ENCODE peak calls at places on chromosomes 6 and 20, in five cellular contexts. K is stomach, A is dorsolateral prefrontal cortex, P is GM13977, G is heart left ventricle. Z is an unnamed sample.

GRCh38 chr6:151993364-151993763 is 185.9 kb downstream of the ESR1 start:
- DNase-seq in K (no peak), G (no peak), P (no peak), A (no peak), Z (no peak)

GRCh38 chr20:5118220-5119142 is 1.3 kb downstream of the PCNA start:
- DNase-seq in P (no peak), K (no peak), A (no peak), G (no peak), Z (no peak)

GRCh38 chr6:14964486-14964885 is 281.4 kb upstream of the JARID2 start:
- DNase-seq in G (no peak), K (no peak), P (no peak), A (no peak), Z (no peak)

GRCh38 chr20:641516-641913 is 11.5 kb downstream of the SRXN1 start:
- DNase-seq in P (no peak), G (no peak), A (no peak), K (no peak), Z (no peak)

GRCh38 chr6:37624606-37625574 is 72.8 kb downstream of the MDGA1 start:
- DNase-seq in A (no peak), K (peak; percentile 88), G (peak; percentile 69), P (no peak), Z (peak; percentile 86)

GRCh38 chr6:69398729-69399128 is 398.1 kb downstream of the LMBRD1 start:
- DNase-seq in G (no peak), K (no peak), A (no peak), P (no peak), Z (no peak)

GRCh38 chr6:143451531-143451930 is 926 bp downstream of the PEX3 start:
- DNase-seq in G (no peak), K (no peak), A (no peak), P (no peak), Z (no peak)

GRCh38 chr6:97406633-97407032 is 123.6 kb upstream of the MMS22L start:
- DNase-seq in K (no peak), P (no peak), A (no peak), G (no peak), Z (no peak)

GRCh38 chr6:20827798-20828197 is 293.5 kb downstream of the CDKAL1 start:
- DNase-seq in G (no peak), P (no peak), K (no peak), A (no peak), Z (no peak)

GRCh38 chr20:24778585-24779031 is 170.5 kb upstream of the CST7 start:
- DNase-seq in G (no peak), A (no peak), P (no peak), K (peak; percentile 81), Z (no peak)

GRCh38 chr20:47544240-47544639 is 42.6 kb downstream of the NCOA3 start:
- DNase-seq in P (no peak), G (no peak), A (no peak), K (no peak), Z (no peak)

GRCh38 chr6:40425192-40425919 is 161.8 kb downstream of the LRFN2 start:
- DNase-seq in A (peak; percentile 66), G (peak; percentile 79), K (peak; percentile 46), P (no peak), Z (no peak)

GRCh38 chr20:58521763-58522162 is 6.6 kb upstream of the APCDD1L start:
- DNase-seq in K (no peak), P (no peak), A (no peak), G (no peak), Z (no peak)

GRCh38 chr20:33866398-33867079 is 55.4 kb downstream of the CHMP4B start:
- DNase-seq in P (no peak), G (no peak), A (no peak), K (no peak), Z (no peak)

GRCh38 chr6:90411292-90411781 is 114.7 kb upstream of the BACH2 start:
- DNase-seq in G (no peak), K (peak; percentile 59), P (peak; percentile 72), A (no peak), Z (peak; percentile 86)

GRCh38 chr6:72623808-72624207 is 1.9 kb downstream of the KCNQ5 start:
- DNase-seq in K (no peak), G (no peak), P (no peak), A (no peak), Z (no peak)

DNA sequence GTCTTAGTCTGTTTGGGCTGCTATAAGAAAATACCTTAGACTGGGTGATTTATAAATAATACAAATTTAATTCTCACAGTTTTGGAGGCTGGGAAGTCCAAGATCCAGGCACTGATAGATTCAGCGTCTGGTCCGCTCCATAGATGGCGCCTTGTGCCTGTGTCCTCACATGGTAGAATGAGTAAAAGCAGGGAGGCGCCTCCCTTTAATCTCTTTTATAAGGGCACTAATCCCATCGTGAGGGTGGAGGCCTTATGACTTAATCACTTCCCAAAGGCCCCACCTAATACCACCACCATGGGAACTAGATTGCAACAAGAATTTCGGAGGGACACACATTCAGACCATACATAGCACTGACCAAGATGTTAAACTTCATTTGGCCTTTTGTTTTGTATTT is 91.2 kb upstream of the TMEM181 start:
- DNase-seq in K (no peak), P (no peak), A (no peak), G (no peak), Z (no peak)
- TF ChIP-seq CTCF in K (no peak), P (no peak), A (no peak), G (no peak), Z (no peak)

DNA sequence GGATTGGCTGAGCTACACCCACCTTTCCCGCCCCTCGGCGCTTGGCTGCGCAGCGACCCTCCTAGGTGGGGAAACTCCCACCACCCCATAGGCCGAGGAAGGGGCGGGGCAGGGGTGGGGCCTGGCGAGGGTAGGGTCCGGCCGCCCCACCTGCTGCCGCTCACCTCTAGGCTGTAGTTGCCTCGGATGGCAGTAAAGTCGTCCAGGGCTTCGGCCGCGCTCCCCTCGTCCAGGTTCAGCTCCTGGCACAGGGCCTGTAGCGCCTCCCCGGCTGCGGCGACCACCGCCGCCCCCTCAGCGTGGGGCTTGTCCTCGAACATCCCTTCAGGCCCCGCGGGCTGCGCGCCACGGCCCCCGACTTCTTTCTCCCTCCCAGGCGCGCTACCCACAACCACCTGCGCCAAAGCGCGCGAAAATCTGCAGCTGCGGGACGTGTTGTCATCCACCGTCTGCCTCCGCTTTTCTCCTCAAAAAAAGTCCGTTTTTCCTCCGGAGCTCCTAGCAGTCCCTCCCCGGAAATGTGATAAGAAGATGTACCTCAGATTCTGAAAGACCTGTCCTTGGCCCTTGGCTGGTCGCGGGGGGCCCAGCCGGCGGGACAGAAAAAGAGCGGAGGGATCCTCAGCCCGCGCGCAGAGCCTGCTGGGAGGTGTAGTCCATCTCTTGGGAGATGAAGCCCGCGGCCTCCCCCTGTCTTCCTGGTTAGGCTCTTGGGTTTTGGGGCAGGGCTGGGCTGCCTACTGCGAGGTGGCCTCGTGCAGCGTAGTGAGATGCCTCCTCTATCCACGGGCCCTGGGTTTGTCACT is at the start of gene RBL1:
- DNase-seq in P (peak; percentile 85), A (peak; percentile 83), G (peak; percentile 87), K (peak; percentile 80), Z (peak; percentile 91)
- TF ChIP-seq CTCF in P (peak; percentile 28), A (peak; percentile 60), G (peak; percentile 43), K (no peak), Z (peak; percentile 12)

GRCh38 chr6:82257088-82257774 is 9.7 kb upstream of the IBTK start:
- DNase-seq in A (no peak), G (no peak), K (no peak), P (no peak), Z (no peak)
- TF ChIP-seq CTCF in A (no peak), G (no peak), K (no peak), P (no peak), Z (no peak)

DNA sequence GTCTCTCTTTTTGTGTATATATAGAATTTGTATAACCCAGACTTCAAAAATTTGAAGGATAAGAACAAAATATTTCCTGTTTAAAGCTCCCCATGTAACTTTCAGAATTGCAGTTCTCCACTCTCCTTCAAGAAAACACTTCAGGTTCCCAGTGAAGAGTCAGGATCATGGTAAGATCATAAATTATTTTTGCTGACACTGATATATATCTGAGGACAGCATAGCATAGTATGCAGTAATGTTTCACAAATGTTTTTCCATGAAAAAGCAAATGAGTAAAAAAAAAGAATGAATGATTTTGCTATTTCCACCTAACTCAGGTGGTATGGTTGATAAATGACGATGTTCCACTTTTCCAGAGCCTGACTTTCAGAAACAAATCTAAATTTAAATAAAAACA is 545.6 kb upstream of the EPHA7 start:
- DNase-seq in P (no peak), G (no peak), A (no peak), K (no peak), Z (no peak)
- TF ChIP-seq CTCF in P (no peak), G (no peak), A (no peak), K (no peak), Z (no peak)

GRCh38 chr6:125779924-125780539 is 10.7 kb upstream of the NCOA7 start:
- DNase-seq in P (peak; percentile 85), A (peak; percentile 85), G (peak; percentile 67), K (peak; percentile 85), Z (peak; percentile 75)
- TF ChIP-seq CTCF in P (no peak), A (peak; percentile 39), G (peak; percentile 39), K (no peak), Z (no peak)

GRCh38 chr6:150238857-150239407 is 96.1 kb downstream of the PPP1R14C start:
- DNase-seq in P (no peak), A (no peak), G (no peak), K (no peak), Z (no peak)
- TF ChIP-seq CTCF in P (no peak), A (no peak), G (no peak), K (no peak), Z (no peak)

GRCh38 chr20:44010162-44010704 is 95.6 kb downstream of the TOX2 start:
- DNase-seq in A (no peak), P (no peak), G (no peak), K (no peak), Z (no peak)

GRCh38 chr20:44012466-44013226 is 98.0 kb downstream of the TOX2 start:
- DNase-seq in G (no peak), K (no peak), A (no peak), P (no peak), Z (no peak)

GRCh38 chr20:44011251-44011940 is 96.7 kb downstream of the TOX2 start:
- DNase-seq in K (no peak), G (no peak), A (no peak), P (no peak), Z (no peak)

GRCh38 chr20:44008806-44009678 is 94.4 kb downstream of the TOX2 start:
- DNase-seq in A (no peak), K (no peak), G (no peak), P (no peak), Z (peak; percentile 21)

DNA sequence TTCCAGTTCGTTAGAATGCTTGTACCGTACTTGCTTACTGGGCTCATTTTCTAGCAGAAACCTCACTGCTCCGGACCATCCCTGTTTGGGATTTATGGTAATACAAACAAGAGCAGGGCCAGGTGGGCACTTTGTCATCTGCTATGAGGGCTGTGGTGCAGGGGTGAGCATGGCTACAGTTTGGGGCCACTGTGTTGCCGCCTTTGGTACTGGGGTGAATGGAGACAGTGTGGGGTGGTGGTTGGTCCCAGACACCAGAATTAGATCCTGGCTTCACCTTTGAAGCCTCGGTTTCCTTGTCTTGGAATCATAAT is 95.0 kb downstream of the TOX2 start:
- DNase-seq in A (no peak), P (no peak), G (no peak), K (no peak), Z (no peak)
- TF ChIP-seq CTCF in A (no peak), P (no peak), G (no peak), K (no peak), Z (no peak)